ENCODE peak calls at places on chromosomes 7 and 10, in six cellular contexts. One of them, this sample, is unnamed.
A peak's percentile ranks its signal among the peaks of the same experiment; 100 is the strongest.

GRCh38 chr10:34171957-34172527 is 643.1 kb downstream of the PARD3 start:
- DNase-seq in aorta: no peak
- DNase-seq in GM12878: no peak
- DNase-seq in HCT116: no peak
- DNase-seq in effector memory CD4-positive, alpha-beta T cell: no peak
- DNase-seq in GM23248: peak; percentile 84
- DNase-seq in this sample: no peak

GRCh38 chr7:51774178-51774577 is 457.6 kb upstream of the COBL start:
- DNase-seq in aorta: no peak
- DNase-seq in GM12878: no peak
- DNase-seq in HCT116: no peak
- DNase-seq in effector memory CD4-positive, alpha-beta T cell: no peak
- DNase-seq in GM23248: no peak
- DNase-seq in this sample: no peak

GRCh38 chr10:116723428-116724281 is 18.7 kb downstream of the HSPA12A start:
- DNase-seq in aorta: no peak
- DNase-seq in GM12878: no peak
- DNase-seq in HCT116: no peak
- DNase-seq in effector memory CD4-positive, alpha-beta T cell: peak; percentile 49
- DNase-seq in GM23248: no peak
- DNase-seq in this sample: no peak

GRCh38 chr10:71080381-71081228 is 131.8 kb upstream of the UNC5B start:
- DNase-seq in aorta: no peak
- DNase-seq in GM12878: no peak
- DNase-seq in HCT116: no peak
- DNase-seq in effector memory CD4-positive, alpha-beta T cell: no peak
- DNase-seq in GM23248: no peak
- DNase-seq in this sample: no peak

GRCh38 chr10:11145498-11145855 is 127.8 kb downstream of the CELF2 start:
- DNase-seq in aorta: peak; percentile 66
- DNase-seq in GM12878: no peak
- DNase-seq in HCT116: no peak
- DNase-seq in effector memory CD4-positive, alpha-beta T cell: peak; percentile 56
- DNase-seq in GM23248: no peak
- DNase-seq in this sample: no peak

GRCh38 chr7:40887099-40887498 is 752.3 kb downstream of the SUGCT start:
- DNase-seq in aorta: no peak
- DNase-seq in GM12878: no peak
- DNase-seq in HCT116: no peak
- DNase-seq in effector memory CD4-positive, alpha-beta T cell: no peak
- DNase-seq in GM23248: peak; percentile 71
- DNase-seq in this sample: no peak

GRCh38 chr10:18214692-18215563 is 74.7 kb downstream of the CACNB2 start:
- DNase-seq in aorta: no peak
- DNase-seq in GM12878: no peak
- DNase-seq in HCT116: no peak
- DNase-seq in effector memory CD4-positive, alpha-beta T cell: no peak
- DNase-seq in GM23248: peak; percentile 76
- DNase-seq in this sample: no peak

GRCh38 chr10:480928-481551 is 208.4 kb downstream of the DIP2C start:
- DNase-seq in aorta: no peak
- DNase-seq in GM12878: no peak
- DNase-seq in HCT116: no peak
- DNase-seq in effector memory CD4-positive, alpha-beta T cell: no peak
- DNase-seq in GM23248: no peak
- DNase-seq in this sample: no peak

GRCh38 chr7:138436388-138436787 is 23.7 kb upstream of the TRIM24 start:
- DNase-seq in aorta: no peak
- DNase-seq in GM12878: no peak
- DNase-seq in HCT116: no peak
- DNase-seq in effector memory CD4-positive, alpha-beta T cell: no peak
- DNase-seq in GM23248: no peak
- DNase-seq in this sample: no peak

GRCh38 chr7:128831178-128831993 is 1.2 kb downstream of the FLNC start:
- DNase-seq in aorta: peak; percentile 76
- DNase-seq in GM12878: no peak
- DNase-seq in HCT116: no peak
- DNase-seq in effector memory CD4-positive, alpha-beta T cell: no peak
- DNase-seq in GM23248: peak; percentile 68
- DNase-seq in this sample: no peak

GRCh38 chr10:43930777-43931176 is 282.1 kb upstream of the ZNF32 start:
- DNase-seq in aorta: no peak
- DNase-seq in GM12878: no peak
- DNase-seq in HCT116: no peak
- DNase-seq in effector memory CD4-positive, alpha-beta T cell: no peak
- DNase-seq in GM23248: no peak
- DNase-seq in this sample: no peak

GRCh38 chr7:131109011-131109756 is 218.5 kb upstream of the MKLN1 start:
- DNase-seq in aorta: no peak
- DNase-seq in GM12878: no peak
- DNase-seq in HCT116: no peak
- DNase-seq in effector memory CD4-positive, alpha-beta T cell: no peak
- DNase-seq in GM23248: peak; percentile 84
- DNase-seq in this sample: no peak

GRCh38 chr7:157575777-157576176 is 239.0 kb downstream of the DNAJB6 start:
- DNase-seq in aorta: no peak
- DNase-seq in GM12878: no peak
- DNase-seq in HCT116: no peak
- DNase-seq in effector memory CD4-positive, alpha-beta T cell: no peak
- DNase-seq in GM23248: no peak
- DNase-seq in this sample: no peak

GRCh38 chr10:80500572-80501380 is 36.9 kb upstream of the SH2D4B start:
- DNase-seq in aorta: no peak
- DNase-seq in GM12878: peak; percentile 34
- DNase-seq in HCT116: no peak
- DNase-seq in effector memory CD4-positive, alpha-beta T cell: no peak
- DNase-seq in GM23248: no peak
- DNase-seq in this sample: no peak

GRCh38 chr7:43619213-43620012 is 36.5 kb downstream of the STK17A start:
- DNase-seq in aorta: no peak
- DNase-seq in GM12878: no peak
- DNase-seq in HCT116: peak; percentile 13
- DNase-seq in effector memory CD4-positive, alpha-beta T cell: no peak
- DNase-seq in GM23248: peak; percentile 52
- DNase-seq in this sample: no peak

GRCh38 chr7:992445-992741 is 9.4 kb downstream of the CYP2W1 start:
- DNase-seq in aorta: no peak
- DNase-seq in GM12878: no peak
- DNase-seq in HCT116: no peak
- DNase-seq in effector memory CD4-positive, alpha-beta T cell: no peak
- DNase-seq in GM23248: no peak
- DNase-seq in this sample: no peak

GRCh38 chr7:130065500-130066152 is 4.7 kb upstream of the KLHDC10 start:
- DNase-seq in aorta: no peak
- DNase-seq in GM12878: no peak
- DNase-seq in HCT116: no peak
- DNase-seq in effector memory CD4-positive, alpha-beta T cell: no peak
- DNase-seq in GM23248: peak; percentile 16
- DNase-seq in this sample: no peak

GRCh38 chr10:132604686-132605085 is 67.1 kb downstream of the INPP5A start:
- DNase-seq in aorta: no peak
- DNase-seq in GM12878: no peak
- DNase-seq in HCT116: no peak
- DNase-seq in effector memory CD4-positive, alpha-beta T cell: no peak
- DNase-seq in GM23248: no peak
- DNase-seq in this sample: no peak

GRCh38 chr7:44131173-44132009 is 8.0 kb upstream of the POLD2 start:
- DNase-seq in aorta: no peak
- DNase-seq in GM12878: no peak
- DNase-seq in HCT116: no peak
- DNase-seq in effector memory CD4-positive, alpha-beta T cell: no peak
- DNase-seq in GM23248: peak; percentile 21
- DNase-seq in this sample: no peak

GRCh38 chr7:140317999-140318398 is 80.3 kb downstream of the SLC37A3 start:
- DNase-seq in aorta: no peak
- DNase-seq in GM12878: no peak
- DNase-seq in HCT116: no peak
- DNase-seq in effector memory CD4-positive, alpha-beta T cell: no peak
- DNase-seq in GM23248: no peak
- DNase-seq in this sample: no peak

GRCh38 chr7:100119701-100120517 is 475 bp downstream of the CNPY4 start:
- DNase-seq in aorta: peak; percentile 78
- DNase-seq in GM12878: no peak
- DNase-seq in HCT116: no peak
- DNase-seq in effector memory CD4-positive, alpha-beta T cell: peak; percentile 69
- DNase-seq in GM23248: peak; percentile 83
- DNase-seq in this sample: no peak

GRCh38 chr7:88226886-88227516 is 7.2 kb upstream of the SRI start:
- DNase-seq in aorta: no peak
- DNase-seq in GM12878: no peak
- DNase-seq in HCT116: peak; percentile 68
- DNase-seq in effector memory CD4-positive, alpha-beta T cell: no peak
- DNase-seq in GM23248: peak; percentile 65
- DNase-seq in this sample: peak; percentile 70

GRCh38 chr7:143385891-143386781 is 5.0 kb downstream of the ZYX start:
- DNase-seq in aorta: peak; percentile 68
- DNase-seq in GM12878: no peak
- DNase-seq in HCT116: no peak
- DNase-seq in effector memory CD4-positive, alpha-beta T cell: no peak
- DNase-seq in GM23248: peak; percentile 19
- DNase-seq in this sample: no peak

GRCh38 chr7:75987805-75988630 is 6.4 kb downstream of the TMEM120A start:
- DNase-seq in aorta: no peak
- DNase-seq in GM12878: no peak
- DNase-seq in HCT116: no peak
- DNase-seq in effector memory CD4-positive, alpha-beta T cell: no peak
- DNase-seq in GM23248: no peak
- DNase-seq in this sample: no peak

DNA sequence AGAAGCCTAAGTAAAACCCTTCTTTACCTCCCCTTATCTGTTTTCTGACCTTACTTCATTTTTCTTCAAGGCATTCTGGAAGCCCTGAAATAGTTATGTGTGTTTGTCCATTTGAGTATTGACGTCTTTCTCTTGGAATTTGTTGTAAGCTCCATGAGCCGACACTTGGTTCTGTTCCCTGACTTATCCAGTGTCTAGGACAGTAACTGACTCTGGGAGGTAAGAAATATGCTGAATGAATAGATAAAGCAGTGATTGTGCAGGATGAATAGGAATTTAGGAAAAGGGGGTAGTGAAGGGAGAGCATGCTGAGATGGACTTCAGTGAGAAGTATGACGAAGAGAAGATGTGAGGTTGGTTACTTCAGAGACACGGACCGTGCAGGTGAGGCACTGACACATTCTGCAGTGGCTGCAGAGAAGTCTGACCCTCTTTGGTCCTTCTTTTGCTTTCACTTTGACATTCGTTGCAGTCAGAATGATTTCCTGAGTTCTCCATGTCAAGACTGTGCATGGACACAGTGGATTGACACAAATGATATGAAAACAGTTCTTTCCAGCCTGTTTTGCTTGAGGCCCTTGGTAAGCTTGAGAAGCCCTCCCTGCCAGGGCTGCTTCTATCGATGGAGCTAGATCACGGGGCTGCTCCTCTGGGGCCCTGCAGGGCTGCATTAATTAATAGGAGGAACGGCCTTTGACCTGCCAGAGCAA is 261.5 kb upstream of the SORCS1 start:
- DNase-seq in aorta: no peak
- DNase-seq in GM12878: no peak
- DNase-seq in HCT116: no peak
- DNase-seq in effector memory CD4-positive, alpha-beta T cell: no peak
- DNase-seq in GM23248: no peak
- DNase-seq in this sample: no peak
- H3K4me3 ChIP-seq in aorta: no peak overlapping the region
- H3K4me3 ChIP-seq in GM12878: peak overlapping the region; percentile 22
- H3K4me3 ChIP-seq in HCT116: no peak overlapping the region
- H3K4me3 ChIP-seq in effector memory CD4-positive, alpha-beta T cell: no peak overlapping the region
- H3K4me3 ChIP-seq in GM23248: peak overlapping the region; percentile 4
- H3K4me3 ChIP-seq in this sample: no peak overlapping the region

GRCh38 chr10:75426880-75427279 is 4.5 kb upstream of the LRMDA start:
- DNase-seq in aorta: no peak
- DNase-seq in GM12878: no peak
- DNase-seq in HCT116: no peak
- DNase-seq in effector memory CD4-positive, alpha-beta T cell: no peak
- DNase-seq in GM23248: no peak
- DNase-seq in this sample: no peak
- H3K27me3 ChIP-seq in aorta: no peaks in the 10 kb centered on the region
- H3K27me3 ChIP-seq in GM12878: peaks cover 9% of the 10 kb centered on the region
- H3K27me3 ChIP-seq in HCT116: no peaks in the 10 kb centered on the region
- H3K27me3 ChIP-seq in effector memory CD4-positive, alpha-beta T cell: peaks cover 4% of the 10 kb centered on the region
- H3K27me3 ChIP-seq in GM23248: no peaks in the 10 kb centered on the region
- H3K27me3 ChIP-seq in this sample: no peaks in the 10 kb centered on the region

GRCh38 chr7:5827755-5828154 is 46.3 kb upstream of the RNF216 start:
- DNase-seq in aorta: peak; percentile 29
- DNase-seq in GM12878: no peak
- DNase-seq in HCT116: peak; percentile 16
- DNase-seq in effector memory CD4-positive, alpha-beta T cell: no peak
- DNase-seq in GM23248: peak; percentile 18
- DNase-seq in this sample: no peak

GRCh38 chr7:5831196-5831595 is 49.4 kb upstream of the OCM start:
- DNase-seq in aorta: no peak
- DNase-seq in GM12878: no peak
- DNase-seq in HCT116: no peak
- DNase-seq in effector memory CD4-positive, alpha-beta T cell: no peak
- DNase-seq in GM23248: no peak
- DNase-seq in this sample: peak; percentile 39
- H3K4me3 ChIP-seq in aorta: no peak overlapping the region
- H3K4me3 ChIP-seq in GM12878: no peak overlapping the region
- H3K4me3 ChIP-seq in HCT116: no peak overlapping the region
- H3K4me3 ChIP-seq in effector memory CD4-positive, alpha-beta T cell: no peak overlapping the region
- H3K4me3 ChIP-seq in GM23248: no peak overlapping the region
- H3K4me3 ChIP-seq in this sample: no peak overlapping the region

GRCh38 chr10:45653454-45653853 is 19.1 kb downstream of the ZFAND4 start:
- DNase-seq in aorta: no peak
- DNase-seq in GM12878: no peak
- DNase-seq in HCT116: no peak
- DNase-seq in effector memory CD4-positive, alpha-beta T cell: no peak
- DNase-seq in GM23248: no peak
- DNase-seq in this sample: no peak

GRCh38 chr10:45660876-45661411 is 11.6 kb downstream of the ZFAND4 start:
- DNase-seq in aorta: no peak
- DNase-seq in GM12878: no peak
- DNase-seq in HCT116: no peak
- DNase-seq in effector memory CD4-positive, alpha-beta T cell: no peak
- DNase-seq in GM23248: no peak
- DNase-seq in this sample: no peak

GRCh38 chr10:45652511-45652910 is 20.1 kb downstream of the ZFAND4 start:
- DNase-seq in aorta: no peak
- DNase-seq in GM12878: no peak
- DNase-seq in HCT116: no peak
- DNase-seq in effector memory CD4-positive, alpha-beta T cell: no peak
- DNase-seq in GM23248: no peak
- DNase-seq in this sample: no peak

GRCh38 chr10:45657033-45657926 is 15.3 kb downstream of the ZFAND4 start:
- DNase-seq in aorta: no peak
- DNase-seq in GM12878: no peak
- DNase-seq in HCT116: no peak
- DNase-seq in effector memory CD4-positive, alpha-beta T cell: no peak
- DNase-seq in GM23248: no peak
- DNase-seq in this sample: no peak

DNA sequence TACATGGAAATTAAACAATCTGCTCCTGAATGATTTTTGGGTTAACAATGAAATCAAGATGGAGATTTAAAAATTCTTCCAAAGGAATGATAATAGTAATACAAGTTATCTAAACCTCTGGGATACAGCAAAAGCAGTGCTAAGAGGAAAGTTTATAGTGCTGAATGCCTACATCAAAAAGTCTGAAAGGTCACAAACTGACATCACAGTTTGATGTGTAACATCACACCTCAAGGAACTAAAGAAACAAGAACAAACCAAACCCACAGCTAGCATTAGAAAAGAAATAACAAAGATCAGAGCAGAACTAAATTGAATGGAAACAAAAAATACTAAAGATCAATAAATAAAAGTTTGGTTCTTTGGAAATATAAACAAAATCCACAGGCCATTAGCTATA is 17.4 kb downstream of the ZFAND4 start:
- DNase-seq in aorta: no peak
- DNase-seq in GM12878: no peak
- DNase-seq in HCT116: no peak
- DNase-seq in effector memory CD4-positive, alpha-beta T cell: no peak
- DNase-seq in GM23248: no peak
- DNase-seq in this sample: no peak
- H3K27me3 ChIP-seq in aorta: no peaks in the 10 kb centered on the region
- H3K27me3 ChIP-seq in GM12878: no peaks in the 10 kb centered on the region
- H3K27me3 ChIP-seq in HCT116: no peaks in the 10 kb centered on the region
- H3K27me3 ChIP-seq in effector memory CD4-positive, alpha-beta T cell: no peaks in the 10 kb centered on the region
- H3K27me3 ChIP-seq in GM23248: no peaks in the 10 kb centered on the region
- H3K27me3 ChIP-seq in this sample: no peaks in the 10 kb centered on the region